ENCODE peak calls at places on chromosomes 1 and 21, in nine cellular contexts. Z, Q, X, L, O, D, S, J and R are unnamed samples.

GRCh38 chr21:32770514-32771133 is 931 bp downstream of the PAXBP1 start:
- DNase-seq in O (no peak), L (no peak), J (peak), X (no peak), Q (no peak), S (peak), D (no peak), Z (peak), R (no peak)

GRCh38 chr1:170537798-170538503 is 6.0 kb downstream of the GORAB start:
- DNase-seq in Q (no peak), L (no peak), Z (no peak), X (no peak), J (no peak), D (no peak), O (no peak), S (peak), R (no peak)

GRCh38 chr1:219085082-219085481 is 88.6 kb upstream of the LYPLAL1 start:
- DNase-seq in Q (no peak), L (no peak), J (no peak), X (no peak), S (peak), O (no peak), D (no peak), Z (peak), R (no peak)

GRCh38 chr21:45427331-45428271 is 22.6 kb downstream of the COL18A1 start:
- DNase-seq in D (no peak), Q (no peak), L (no peak), Z (peak), S (peak), O (peak), J (peak), X (no peak), R (peak)

GRCh38 chr1:12496154-12496961 is 121.7 kb downstream of the DHRS3 start:
- DNase-seq in S (peak), O (no peak), Q (no peak), D (no peak), Z (no peak), L (no peak), X (peak), J (no peak), R (no peak)

GRCh38 chr1:109186704-109187071 is 27.0 kb upstream of the SARS1 start:
- DNase-seq in L (no peak), J (peak), X (no peak), D (peak), S (peak), Z (no peak), O (no peak), Q (no peak), R (peak)

GRCh38 chr1:77014396-77014795 is 147.1 kb downstream of the ST6GALNAC5 start:
- DNase-seq in S (no peak), J (no peak), L (no peak), X (no peak), O (no peak), Z (no peak), Q (no peak), D (no peak), R (no peak)

GRCh38 chr21:42839271-42840231 is 39.8 kb downstream of the WDR4 start:
- DNase-seq in O (no peak), Q (no peak), L (no peak), J (peak), D (no peak), X (no peak), Z (no peak), S (no peak), R (peak)

GRCh38 chr1:91732291-91732953 is 153.5 kb downstream of the TGFBR3 start:
- DNase-seq in L (no peak), D (no peak), Q (no peak), J (no peak), Z (peak), S (peak), O (peak), X (no peak), R (peak)

GRCh38 chr1:8284167-8284566 is 33.7 kb upstream of the SLC45A1 start:
- DNase-seq in Z (peak), J (no peak), L (no peak), O (no peak), D (no peak), S (peak), Q (no peak), X (no peak), R (no peak)

GRCh38 chr21:45027241-45028196 is 46.9 kb upstream of the ADARB1 start:
- DNase-seq in O (no peak), S (no peak), L (no peak), J (no peak), X (no peak), Z (no peak), Q (no peak), D (no peak), R (no peak)

GRCh38 chr21:35475768-35476167 is 426.7 kb upstream of the RUNX1 start:
- DNase-seq in Z (no peak), J (no peak), O (no peak), Q (no peak), L (no peak), X (no peak), S (peak), D (no peak), R (no peak)

GRCh38 chr1:40317394-40318074 is 448 bp upstream of the COL9A2 start:
- DNase-seq in J (no peak), D (no peak), Z (no peak), Q (no peak), X (no peak), S (no peak), O (no peak), L (no peak), R (no peak)

GRCh38 chr1:218850367-218850766 is 323.3 kb upstream of the LYPLAL1 start:
- DNase-seq in Z (peak), X (no peak), O (no peak), D (no peak), L (no peak), S (peak), J (no peak), Q (no peak), R (no peak)

GRCh38 chr1:176745945-176746344 is 283.0 kb downstream of the PAPPA2 start:
- DNase-seq in J (no peak), Z (peak), D (no peak), L (no peak), S (no peak), O (no peak), X (no peak), Q (no peak), R (no peak)

GRCh38 chr1:231417503-231417902 is 4.6 kb downstream of the EGLN1 start:
- DNase-seq in D (no peak), J (no peak), Z (no peak), O (no peak), Q (no peak), S (no peak), X (no peak), L (no peak), R (no peak)

GRCh38 chr1:26784023-26784871 is 3.5 kb upstream of the PIGV start:
- DNase-seq in Z (peak), J (peak), X (peak), O (no peak), S (peak), D (peak), Q (peak), L (peak), R (no peak)

GRCh38 chr1:155082941-155083541 is 4.4 kb downstream of the EFNA3 start:
- DNase-seq in X (no peak), L (no peak), O (no peak), D (peak), Z (peak), S (no peak), Q (no peak), J (no peak), R (peak)

GRCh38 chr1:233394860-233395717 is 67.6 kb downstream of the MAP3K21 start:
- DNase-seq in Q (peak), D (peak), L (no peak), Z (peak), J (no peak), S (peak), X (peak), O (peak), R (no peak)

GRCh38 chr1:36987276-36987675 is 47.0 kb downstream of the GRIK3 start:
- DNase-seq in D (no peak), Z (no peak), O (no peak), X (no peak), J (no peak), S (no peak), Q (no peak), L (no peak), R (no peak)

GRCh38 chr1:1208713-1209433 is 2.5 kb upstream of the TNFRSF18 start:
- DNase-seq in S (peak), J (peak), O (no peak), X (no peak), Q (no peak), L (no peak), D (no peak), Z (no peak), R (peak)

GRCh38 chr1:219174672-219175564 is 1.2 kb downstream of the LYPLAL1 start:
- DNase-seq in Q (peak), Z (peak), L (peak), X (peak), S (peak), D (peak), O (no peak), J (no peak), R (no peak)

GRCh38 chr1:6470132-6471085 is 4.4 kb upstream of the TNFRSF25 start:
- DNase-seq in Z (no peak), L (no peak), O (no peak), Q (no peak), J (no peak), X (no peak), D (no peak), S (no peak), R (peak)

GRCh38 chr1:7427901-7428300 is 343.2 kb upstream of the VAMP3 start:
- DNase-seq in Z (no peak), D (no peak), X (no peak), O (no peak), S (no peak), Q (no peak), L (no peak), J (no peak), R (peak)

GRCh38 chr1:63713627-63714481 is 60.0 kb upstream of the ROR1 start:
- DNase-seq in Q (no peak), L (no peak), S (peak), J (no peak), X (peak), O (peak), D (no peak), Z (peak), R (no peak)

GRCh38 chr1:9494936-9495758 is 44.1 kb upstream of the SLC25A33 start:
- DNase-seq in J (peak), L (no peak), Z (peak), S (peak), X (peak), O (peak), Q (peak), D (peak), R (no peak)

GRCh38 chr1:61743432-61743705 is 1.1 kb downstream of the PATJ start:
- DNase-seq in D (no peak), S (peak), Q (no peak), X (no peak), Z (no peak), O (no peak), J (no peak), L (no peak), R (no peak)

GRCh38 chr21:26405735-26406361 is 167.2 kb downstream of the CYYR1 start:
- DNase-seq in L (no peak), O (no peak), Z (peak), Q (no peak), D (no peak), J (no peak), X (peak), S (peak), R (no peak)

GRCh38 chr1:228087771-228088251 is 5.3 kb downstream of the ARF1 start:
- DNase-seq in Q (no peak), S (peak), D (no peak), X (no peak), J (peak), Z (peak), O (no peak), L (no peak), R (peak)

GRCh38 chr1:234495231-234495990 is 16.4 kb upstream of the TARBP1 start:
- DNase-seq in L (no peak), O (no peak), Q (no peak), J (no peak), Z (peak), S (peak), D (no peak), X (peak), R (no peak)

GRCh38 chr1:248686815-248687214 is 15.8 kb downstream of the OR14I1 start:
- DNase-seq in S (no peak), Z (peak), L (no peak), D (no peak), X (no peak), J (no peak), O (no peak), Q (no peak), R (no peak)

GRCh38 chr1:155080250-155081228 is 1.9 kb downstream of the EFNA3 start:
- DNase-seq in X (peak), D (peak), L (no peak), O (no peak), S (no peak), Z (peak), Q (no peak), J (no peak), R (peak)

GRCh38 chr1:21185221-21185731 is 8.6 kb upstream of the EIF4G3 start:
- DNase-seq in Z (no peak), Q (no peak), S (no peak), J (no peak), L (no peak), O (no peak), D (no peak), X (no peak), R (no peak)

GRCh38 chr1:63931468-63931867 is 157.7 kb downstream of the ROR1 start:
- DNase-seq in Q (no peak), L (no peak), S (peak), O (no peak), D (no peak), J (no peak), Z (peak), X (no peak), R (no peak)

GRCh38 chr1:91725961-91726704 is 159.8 kb downstream of the TGFBR3 start:
- DNase-seq in Z (no peak), D (no peak), S (peak), J (no peak), L (peak), O (no peak), X (no peak), Q (no peak), R (no peak)

GRCh38 chr1:11753555-11754208 is 8.3 kb upstream of the C1orf167 start:
- DNase-seq in Z (no peak), D (no peak), S (peak), L (no peak), O (no peak), J (no peak), Q (no peak), X (peak), R (no peak)

GRCh38 chr1:170326221-170326620 is 180.5 kb downstream of the NTMT2 start:
- DNase-seq in Z (no peak), J (no peak), D (no peak), L (no peak), O (no peak), X (no peak), Q (no peak), S (no peak), R (no peak)

GRCh38 chr1:100459815-100460114 is 78.2 kb upstream of the GPR88 start:
- DNase-seq in D (no peak), Q (no peak), Z (no peak), L (no peak), S (no peak), O (no peak), X (no peak), J (no peak), R (no peak)
- TF ChIP-seq CTCF in D (peak), Q (no peak), Z (no peak), L (no peak), S (no peak), O (no peak), X (no peak), J (no peak), R (no peak)

GRCh38 chr1:108057536-108057935 is 92.6 kb upstream of the VAV3 start:
- DNase-seq in D (peak), J (peak), S (peak), O (no peak), Q (peak), Z (no peak), L (peak), X (peak), R (no peak)
- H3K4me3 ChIP-seq in D (no peak), J (no peak), S (no peak), O (no peak), Q (no peak), Z (no peak), L (no peak), X (no peak), R (no peak)

GRCh38 chr1:151072224-151072623 is 1.7 kb downstream of the GABPB2 start:
- DNase-seq in S (no peak), D (no peak), L (no peak), Z (no peak), X (no peak), Q (no peak), O (no peak), J (no peak), R (no peak)
- TF ChIP-seq CTCF in S (peak), D (no peak), L (no peak), Z (no peak), X (no peak), Q (no peak), O (peak), J (no peak), R (no peak)

DNA sequence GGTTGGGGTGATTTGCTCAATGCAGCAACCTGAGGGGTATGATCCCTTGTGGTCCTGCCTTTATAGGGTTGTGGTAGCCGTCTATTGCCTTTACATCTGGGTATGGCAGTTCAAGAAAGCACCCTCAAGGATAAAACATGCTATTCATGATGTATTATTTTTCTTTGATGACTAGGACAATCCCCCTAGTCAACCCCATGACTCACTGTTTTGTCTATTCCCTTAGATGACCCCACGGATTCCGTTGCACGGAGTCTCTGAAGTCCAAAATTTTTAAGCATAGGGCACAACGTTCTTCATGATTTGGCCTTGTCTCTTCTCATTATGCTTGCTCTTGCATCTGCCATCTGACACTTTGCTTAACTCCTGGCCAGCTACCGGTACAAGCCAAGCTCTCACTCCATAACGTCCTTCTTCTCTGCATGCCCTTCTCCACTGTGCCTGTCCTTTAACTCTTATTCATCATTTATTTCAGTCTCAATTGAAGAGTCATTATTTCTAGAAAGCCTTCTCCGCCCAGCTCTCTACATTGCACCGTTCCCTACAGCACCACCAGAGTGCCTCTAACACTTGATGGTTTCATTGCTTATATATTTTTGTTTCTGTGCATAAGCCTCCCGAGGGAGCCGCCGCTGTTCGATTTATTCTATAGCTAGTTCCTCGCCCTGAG is 838 bp upstream of the DISP1 start:
- DNase-seq in D (no peak), Z (no peak), X (no peak), L (no peak), O (no peak), Q (no peak), S (peak), J (no peak), R (no peak)
- H3K4me3 ChIP-seq in D (peak), Z (peak), X (peak), L (no peak), O (peak), Q (peak), S (peak), J (peak), R (peak)

GRCh38 chr1:17480846-17481245 is 41.4 kb upstream of the RCC2 start:
- DNase-seq in L (no peak), S (no peak), D (no peak), J (no peak), O (no peak), Z (no peak), Q (no peak), X (no peak), R (no peak)

GRCh38 chr1:17488977-17489739 is 49.7 kb upstream of the RCC2 start:
- DNase-seq in S (peak), O (no peak), J (no peak), Z (no peak), Q (no peak), D (no peak), X (no peak), L (no peak), R (no peak)

GRCh38 chr1:17486242-17486641 is 46.8 kb upstream of the RCC2 start:
- DNase-seq in X (no peak), Q (no peak), O (no peak), D (no peak), J (no peak), Z (no peak), L (no peak), S (no peak), R (no peak)

GRCh38 chr1:17485280-17485679 is 45.8 kb upstream of the RCC2 start:
- DNase-seq in D (no peak), Z (peak), O (no peak), L (no peak), Q (no peak), J (no peak), X (peak), S (peak), R (no peak)
- TF ChIP-seq CTCF in D (no peak), Z (peak), O (peak), L (no peak), Q (no peak), J (peak), X (peak), S (peak), R (peak)

DNA sequence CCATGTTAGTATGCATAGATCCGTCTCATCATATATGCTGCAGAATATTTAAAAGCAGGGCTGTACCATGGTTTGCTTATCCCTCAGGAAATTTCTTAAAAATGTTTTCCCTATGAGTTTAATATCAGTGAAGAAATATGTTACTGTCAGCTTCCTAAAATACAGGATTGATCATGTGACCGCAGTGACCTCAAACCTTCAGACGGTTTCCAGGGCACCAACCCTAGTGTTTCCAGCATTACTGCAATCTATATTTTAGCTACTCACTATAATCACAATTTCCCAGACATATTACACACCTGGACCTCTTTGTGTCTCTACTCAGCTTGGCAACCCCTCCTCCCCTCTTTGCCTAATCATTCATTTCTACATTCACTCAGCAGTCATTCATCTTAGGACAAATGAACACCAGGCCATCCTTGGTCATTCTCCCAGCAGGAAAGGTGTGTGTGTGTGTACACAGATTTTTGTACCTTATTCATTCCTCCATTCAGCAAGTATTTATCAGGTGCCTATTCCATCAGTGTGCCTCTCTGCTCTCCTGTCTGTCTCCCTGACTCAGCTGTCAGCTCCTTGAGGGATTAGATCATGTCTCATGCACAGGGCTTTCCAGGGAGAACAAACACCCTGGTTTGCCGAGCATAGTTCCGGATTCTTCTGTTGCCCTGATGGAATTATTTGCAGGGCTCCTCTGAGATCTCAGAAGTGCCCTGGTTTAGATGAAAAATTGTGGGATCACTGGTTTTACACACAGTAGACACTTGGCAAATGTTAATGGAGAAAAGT is 7.8 kb upstream of the SDHB start:
- DNase-seq in X (no peak), Z (no peak), Q (no peak), S (no peak), J (no peak), D (no peak), O (no peak), L (no peak), R (no peak)
- H3K4me3 ChIP-seq in X (no peak), Z (no peak), Q (no peak), S (no peak), J (no peak), D (no peak), O (no peak), L (no peak), R (no peak)

GRCh38 chr1:33180226-33181037 is 1.4 kb downstream of the TRIM62 start:
- DNase-seq in X (peak), Q (peak), S (peak), L (peak), D (peak), O (peak), J (peak), Z (peak), R (peak)

GRCh38 chr1:33182896-33183295 is 1.1 kb upstream of the TRIM62 start:
- DNase-seq in D (no peak), Q (no peak), O (no peak), Z (no peak), L (peak), S (no peak), X (no peak), J (no peak), R (no peak)

GRCh38 chr1:33181906-33182305 is at the start of gene TRIM62:
- DNase-seq in X (peak), L (peak), J (peak), Z (peak), O (peak), D (peak), Q (peak), S (peak), R (peak)

GRCh38 chr1:33182452-33182851 is 609 bp upstream of the TRIM62 start:
- DNase-seq in Q (peak), Z (no peak), S (peak), O (no peak), L (no peak), X (peak), D (peak), J (no peak), R (no peak)

GRCh38 chr1:33181038-33181861 is 593 bp downstream of the TRIM62 start:
- DNase-seq in Z (peak), L (no peak), X (peak), Q (peak), J (peak), S (peak), O (no peak), D (peak), R (peak)
- TF ChIP-seq CTCF in Z (no peak), L (no peak), X (no peak), Q (no peak), J (no peak), S (no peak), O (no peak), D (no peak), R (no peak)